ENCODE peak calls at places on chromosome 6, in four cellular contexts. One of them, this sample, is unnamed.
A peak's percentile ranks its signal among the peaks of the same experiment; 100 is the strongest.

GRCh38 chr6:170344631-170345576 is 38.3 kb downstream of the FAM120B start:
- DNase-seq in PC-3: peak; percentile 39
- DNase-seq in GM10248: no peak
- DNase-seq in fibroblast of lung: peak; percentile 46
- DNase-seq in this sample: peak; percentile 16

GRCh38 chr6:141956868-141957267 is 175.9 kb upstream of the GJE1 start:
- DNase-seq in fibroblast of lung: no peak
- DNase-seq in PC-3: no peak
- DNase-seq in GM10248: no peak
- DNase-seq in this sample: no peak

GRCh38 chr6:24923885-24924401 is 11.8 kb downstream of the RIPOR2 start:
- DNase-seq in fibroblast of lung: no peak
- DNase-seq in GM10248: no peak
- DNase-seq in PC-3: no peak
- DNase-seq in this sample: no peak

GRCh38 chr6:156021746-156022396 is 566.2 kb upstream of the NOX3 start:
- DNase-seq in PC-3: peak; percentile 59
- DNase-seq in fibroblast of lung: peak; percentile 63
- DNase-seq in GM10248: no peak
- DNase-seq in this sample: no peak

GRCh38 chr6:75480425-75480824 is 13.2 kb downstream of the FILIP1 start:
- DNase-seq in fibroblast of lung: peak; percentile 30
- DNase-seq in PC-3: no peak
- DNase-seq in GM10248: no peak
- DNase-seq in this sample: no peak

GRCh38 chr6:105135907-105136432 is 43.8 kb downstream of the POPDC3 start:
- DNase-seq in PC-3: no peak
- DNase-seq in GM10248: no peak
- DNase-seq in fibroblast of lung: peak; percentile 24
- DNase-seq in this sample: no peak

GRCh38 chr6:101779051-101779844 is 385.7 kb downstream of the GRIK2 start:
- DNase-seq in GM10248: no peak
- DNase-seq in PC-3: peak; percentile 13
- DNase-seq in fibroblast of lung: no peak
- DNase-seq in this sample: no peak

GRCh38 chr6:105884426-105884825 is 201.7 kb upstream of the PRDM1 start:
- DNase-seq in fibroblast of lung: no peak
- DNase-seq in GM10248: peak; percentile 22
- DNase-seq in PC-3: no peak
- DNase-seq in this sample: no peak

GRCh38 chr6:27096834-27097511 is 150.5 kb upstream of the PRSS16 start:
- DNase-seq in fibroblast of lung: peak; percentile 76
- DNase-seq in GM10248: peak; percentile 58
- DNase-seq in PC-3: no peak
- DNase-seq in this sample: peak; percentile 24

GRCh38 chr6:20906938-20907337 is 372.7 kb downstream of the CDKAL1 start:
- DNase-seq in fibroblast of lung: peak; percentile 98
- DNase-seq in PC-3: peak; percentile 83
- DNase-seq in GM10248: no peak
- DNase-seq in this sample: no peak

GRCh38 chr6:12356983-12357972 is 67.1 kb downstream of the EDN1 start:
- DNase-seq in PC-3: no peak
- DNase-seq in fibroblast of lung: no peak
- DNase-seq in GM10248: peak; percentile 62
- DNase-seq in this sample: peak; percentile 80

GRCh38 chr6:69881322-69882151 is 15.2 kb downstream of the COL19A1 start:
- DNase-seq in PC-3: no peak
- DNase-seq in fibroblast of lung: no peak
- DNase-seq in GM10248: peak; percentile 35
- DNase-seq in this sample: peak; percentile 88
- TF ChIP-seq CTCF in PC-3: no peak
- TF ChIP-seq CTCF in fibroblast of lung: no peak
- TF ChIP-seq CTCF in GM10248: no peak
- TF ChIP-seq CTCF in this sample: no peak

GRCh38 chr6:166032366-166033171 is 135.1 kb downstream of the TBXT start:
- DNase-seq in GM10248: no peak
- DNase-seq in PC-3: peak; percentile 3
- DNase-seq in fibroblast of lung: peak; percentile 89
- DNase-seq in this sample: peak; percentile 9
- TF ChIP-seq CTCF in GM10248: no peak
- TF ChIP-seq CTCF in PC-3: no peak
- TF ChIP-seq CTCF in fibroblast of lung: peak; percentile 23
- TF ChIP-seq CTCF in this sample: peak; percentile 26

DNA sequence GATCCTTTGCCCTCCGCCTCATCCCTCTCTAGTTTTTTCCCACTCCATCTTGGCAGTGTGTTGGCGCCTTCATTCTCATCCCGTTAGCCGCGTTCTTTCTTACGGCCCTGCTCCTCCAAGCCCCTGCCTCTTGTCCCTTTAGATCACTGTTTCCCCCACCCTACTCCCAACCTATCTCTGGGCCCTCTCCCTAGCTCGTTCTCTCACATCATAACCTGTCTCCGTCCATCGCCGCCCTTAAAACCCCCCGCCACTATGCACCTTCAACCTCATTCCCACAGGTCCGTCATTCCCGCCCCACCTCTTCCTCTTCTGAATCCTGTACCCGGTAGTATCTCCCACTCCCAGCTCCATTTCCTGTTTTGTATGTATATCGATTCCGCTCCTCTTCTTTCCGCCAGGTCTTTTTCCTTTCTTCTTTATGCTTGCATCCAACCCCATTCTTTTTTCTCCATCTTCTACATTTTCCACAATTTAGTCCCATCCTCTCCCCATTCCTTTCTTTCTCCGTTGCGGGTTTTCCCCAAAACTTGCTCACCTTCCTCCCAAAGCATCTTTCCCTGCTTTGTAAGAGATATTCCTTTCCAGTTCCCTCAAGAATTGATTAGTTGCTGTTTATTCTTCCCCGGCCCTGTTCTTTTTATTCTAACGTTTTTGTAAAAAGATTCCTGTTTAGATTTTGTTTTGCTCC is 671 bp downstream of the EFHC1 start:
- DNase-seq in GM10248: no peak
- DNase-seq in PC-3: peak; percentile 66
- DNase-seq in fibroblast of lung: peak; percentile 38
- DNase-seq in this sample: no peak
- TF ChIP-seq CTCF in GM10248: no peak
- TF ChIP-seq CTCF in PC-3: no peak
- TF ChIP-seq CTCF in fibroblast of lung: no peak
- TF ChIP-seq CTCF in this sample: no peak

GRCh38 chr6:165782812-165783211 is 119.8 kb upstream of the PDE10A start:
- DNase-seq in GM10248: no peak
- DNase-seq in PC-3: no peak
- DNase-seq in fibroblast of lung: no peak
- DNase-seq in this sample: no peak

GRCh38 chr6:165782124-165782523 is 119.1 kb upstream of the PDE10A start:
- DNase-seq in PC-3: no peak
- DNase-seq in GM10248: no peak
- DNase-seq in fibroblast of lung: no peak
- DNase-seq in this sample: no peak

GRCh38 chr6:165776699-165777098 is 113.7 kb upstream of the PDE10A start:
- DNase-seq in PC-3: no peak
- DNase-seq in fibroblast of lung: no peak
- DNase-seq in GM10248: no peak
- DNase-seq in this sample: no peak

GRCh38 chr6:165774903-165775608 is 112.0 kb upstream of the PDE10A start:
- DNase-seq in GM10248: no peak
- DNase-seq in fibroblast of lung: no peak
- DNase-seq in PC-3: no peak
- DNase-seq in this sample: peak; percentile 8

DNA sequence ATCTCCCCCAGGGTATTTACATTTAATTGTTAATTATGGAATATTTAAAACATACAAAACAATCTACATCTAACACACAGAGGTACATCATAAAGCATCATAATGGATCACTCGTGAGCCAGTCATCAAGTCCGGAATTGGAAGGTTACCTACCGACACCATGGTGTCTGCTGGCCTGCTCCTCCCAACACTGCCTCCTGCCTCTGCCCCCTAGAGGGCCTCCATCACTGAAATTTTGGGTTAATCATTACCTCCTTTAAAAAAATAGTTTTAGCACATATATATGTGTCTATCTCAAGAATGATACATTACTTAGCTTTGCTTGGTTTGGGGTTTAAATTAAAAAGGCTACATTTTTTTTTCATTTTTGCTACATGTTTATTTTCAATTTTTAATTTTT is 114.6 kb upstream of the PDE10A start:
- DNase-seq in fibroblast of lung: no peak
- DNase-seq in PC-3: no peak
- DNase-seq in GM10248: no peak
- DNase-seq in this sample: no peak
- TF ChIP-seq CTCF in fibroblast of lung: no peak
- TF ChIP-seq CTCF in PC-3: no peak
- TF ChIP-seq CTCF in GM10248: no peak
- TF ChIP-seq CTCF in this sample: peak; percentile 2

GRCh38 chr6:44257007-44257752 is at the start of gene SLC35B2:
- DNase-seq in GM10248: peak; percentile 79
- DNase-seq in fibroblast of lung: peak; percentile 67
- DNase-seq in PC-3: peak; percentile 72
- DNase-seq in this sample: peak; percentile 86
- TF ChIP-seq CTCF in GM10248: peak; percentile 89
- TF ChIP-seq CTCF in fibroblast of lung: peak; percentile 34
- TF ChIP-seq CTCF in PC-3: peak; percentile 62
- TF ChIP-seq CTCF in this sample: peak; percentile 69

GRCh38 chr6:161429921-161430490 is 156.1 kb upstream of the AGPAT4 start:
- DNase-seq in PC-3: peak; percentile 36
- DNase-seq in GM10248: no peak
- DNase-seq in fibroblast of lung: no peak
- DNase-seq in this sample: no peak
- TF ChIP-seq CTCF in PC-3: peak; percentile 49
- TF ChIP-seq CTCF in GM10248: no peak
- TF ChIP-seq CTCF in fibroblast of lung: peak; percentile 17
- TF ChIP-seq CTCF in this sample: peak; percentile 5

DNA sequence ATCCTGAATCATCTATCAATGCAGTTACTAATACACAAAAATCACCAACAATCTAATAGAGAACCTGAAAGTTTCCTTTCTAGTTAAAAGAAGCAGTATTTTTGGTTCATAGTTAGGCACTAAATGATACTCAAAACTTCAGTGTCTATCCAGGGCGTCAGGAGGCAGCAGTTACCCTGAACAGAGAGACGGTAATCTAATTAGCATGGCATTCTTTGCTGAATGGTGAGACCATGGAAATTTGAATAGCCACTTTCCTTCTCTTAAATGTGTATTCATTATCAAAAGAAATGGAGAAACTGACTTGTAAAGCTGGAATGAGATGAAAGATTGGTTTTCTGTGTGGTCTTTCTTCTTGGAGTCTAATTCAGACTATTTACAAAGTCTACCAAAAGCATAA is 146.6 kb upstream of the BMP5 start:
- DNase-seq in PC-3: peak; percentile 47
- DNase-seq in fibroblast of lung: no peak
- DNase-seq in GM10248: no peak
- DNase-seq in this sample: no peak
- TF ChIP-seq CTCF in PC-3: peak; percentile 58
- TF ChIP-seq CTCF in fibroblast of lung: peak; percentile 53
- TF ChIP-seq CTCF in GM10248: no peak
- TF ChIP-seq CTCF in this sample: no peak

GRCh38 chr6:37485259-37485658 is 14.4 kb downstream of the CCDC167 start:
- DNase-seq in PC-3: no peak
- DNase-seq in fibroblast of lung: no peak
- DNase-seq in GM10248: no peak
- DNase-seq in this sample: no peak
- TF ChIP-seq CTCF in PC-3: peak; percentile 21
- TF ChIP-seq CTCF in fibroblast of lung: peak; percentile 7
- TF ChIP-seq CTCF in GM10248: no peak
- TF ChIP-seq CTCF in this sample: peak; percentile 22

DNA sequence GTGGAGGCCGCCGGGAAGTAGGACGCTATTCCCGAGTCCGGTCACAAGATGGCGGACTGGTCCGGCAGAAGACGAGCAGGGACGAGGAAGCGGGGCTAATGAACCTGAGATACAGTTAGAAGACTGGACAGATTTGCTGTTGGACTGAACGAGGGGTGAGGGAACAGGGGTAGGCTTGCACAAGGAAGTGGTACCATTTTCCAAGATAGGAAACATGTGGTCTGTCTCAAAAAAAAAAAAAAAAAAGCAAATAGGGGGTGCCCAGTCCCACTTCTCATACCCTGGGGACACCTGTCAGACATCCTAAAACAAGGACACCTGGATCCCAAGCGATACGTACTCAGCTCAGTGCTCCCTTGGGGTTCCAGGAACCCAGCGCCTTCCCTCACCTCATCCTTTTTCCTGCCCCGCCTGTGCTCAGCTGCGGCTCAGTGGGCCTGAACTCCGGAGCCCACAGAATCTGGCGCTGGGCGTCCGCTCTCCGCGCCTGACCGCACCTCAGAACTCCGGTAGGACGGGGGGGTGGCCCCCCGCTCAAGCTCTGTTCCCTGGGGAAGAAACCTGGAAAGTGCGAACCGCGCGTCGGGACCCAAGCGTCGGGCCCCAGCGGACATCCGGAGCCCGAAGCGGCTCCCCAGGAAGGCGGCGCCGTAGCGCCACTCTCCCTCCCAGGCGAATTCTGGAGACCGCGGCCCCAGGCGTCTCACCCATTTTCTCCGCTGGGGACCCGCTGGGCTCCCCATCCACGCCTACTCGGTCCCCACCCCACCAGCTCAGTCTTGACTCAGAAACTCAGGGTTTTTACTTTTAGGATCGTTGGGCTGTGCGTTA is at the start of gene LY6G5C:
- DNase-seq in PC-3: peak; percentile 84
- DNase-seq in GM10248: peak; percentile 83
- DNase-seq in fibroblast of lung: peak; percentile 96
- DNase-seq in this sample: peak; percentile 90
- TF ChIP-seq CTCF in PC-3: peak; percentile 61
- TF ChIP-seq CTCF in GM10248: peak; percentile 77
- TF ChIP-seq CTCF in fibroblast of lung: peak; percentile 61
- TF ChIP-seq CTCF in this sample: peak; percentile 71

DNA sequence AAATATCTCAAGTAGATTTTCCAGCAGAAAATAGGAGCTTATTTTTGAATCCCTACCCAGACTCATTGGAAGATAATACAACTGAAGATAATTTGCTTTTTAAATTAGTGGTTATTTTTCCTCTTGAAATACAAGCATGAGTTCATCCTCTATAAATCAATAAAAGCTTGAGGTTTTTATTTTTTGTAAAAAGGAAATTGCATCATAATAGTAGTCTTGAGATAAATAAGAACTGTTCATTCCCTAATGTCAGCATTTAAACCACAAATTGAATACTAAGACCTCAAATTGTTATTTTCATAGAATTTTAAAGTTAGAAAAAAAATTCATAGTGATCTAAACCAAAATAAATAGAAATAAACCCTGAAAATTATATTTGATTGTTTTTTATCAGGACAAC is 719.1 kb downstream of the CD109 start:
- DNase-seq in PC-3: no peak
- DNase-seq in GM10248: no peak
- DNase-seq in fibroblast of lung: peak; percentile 40
- DNase-seq in this sample: no peak
- TF ChIP-seq CTCF in PC-3: no peak
- TF ChIP-seq CTCF in GM10248: no peak
- TF ChIP-seq CTCF in fibroblast of lung: no peak
- TF ChIP-seq CTCF in this sample: no peak